ENCODE peak calls at places on chromosomes 6 and 20, in ten cellular contexts. B is NCI-H345; N is CD4-positive, alpha-beta memory T cell; R is CD8-positive, alpha-beta T cell; G is neural progenitor cell; M is NCI-H526 treated with DMSO at 0.1 percent for 48 hours; T is pancreas; W is SW 1271; Q is lung microvascular endothelial cell; D is cerebellum. S is an unnamed sample.

GRCh38 chr6:44341095-44341890 is 1.2 kb upstream of the SPATS1 start:
- DNase-seq in B (no peak), N (no peak), R (no peak), G (no peak), M (no peak), T (no peak), W (no peak), Q (no peak), D (no peak), S (no peak)

GRCh38 chr6:75379536-75379935 is 94.9 kb upstream of the TMEM30A start:
- DNase-seq in B (no peak), N (no peak), R (no peak), G (no peak), M (no peak), T (no peak), W (no peak), Q (no peak), D (no peak), S (no peak)

GRCh38 chr6:141932685-141933084 is 200.0 kb upstream of the GJE1 start:
- DNase-seq in B (no peak), N (no peak), R (no peak), G (no peak), M (no peak), T (no peak), W (no peak), Q (no peak), D (no peak), S (no peak)

GRCh38 chr6:35687658-35688604 is 784 bp downstream of the FKBP5 start:
- DNase-seq in B (peak), N (peak), R (peak), G (peak), M (peak), T (peak), W (peak), Q (peak), D (no peak), S (peak)

GRCh38 chr20:15166744-15167143 is 829.3 kb upstream of the FLRT3 start:
- DNase-seq in B (no peak), N (no peak), R (no peak), G (no peak), M (no peak), T (no peak), W (no peak), Q (no peak), D (no peak), S (no peak)

GRCh38 chr20:44020406-44021148 is 105.9 kb downstream of the TOX2 start:
- DNase-seq in B (peak), N (no peak), R (no peak), G (no peak), M (no peak), T (no peak), W (no peak), Q (no peak), D (no peak), S (no peak)

GRCh38 chr20:24633026-24633425 is 163.6 kb downstream of the SYNDIG1 start:
- DNase-seq in B (peak), N (no peak), R (no peak), G (no peak), M (no peak), T (no peak), W (no peak), Q (no peak), D (no peak), S (no peak)

GRCh38 chr6:11298651-11299420 is 66.4 kb upstream of the NEDD9 start:
- DNase-seq in B (peak), N (no peak), R (peak), G (peak), M (no peak), T (peak), W (no peak), Q (peak), D (no peak), S (no peak)

GRCh38 chr6:18680842-18681241 is 293.7 kb downstream of the RNF144B start:
- DNase-seq in B (no peak), N (no peak), R (no peak), G (no peak), M (no peak), T (no peak), W (no peak), Q (no peak), D (no peak), S (peak)

GRCh38 chr6:130962951-130963350 is 100.1 kb downstream of the EPB41L2 start:
- DNase-seq in B (no peak), N (no peak), R (no peak), G (no peak), M (no peak), T (no peak), W (no peak), Q (no peak), D (no peak), S (no peak)

GRCh38 chr6:156617376-156617775 is 159.8 kb upstream of the ARID1B start:
- DNase-seq in B (peak), N (no peak), R (no peak), G (no peak), M (no peak), T (no peak), W (no peak), Q (no peak), D (no peak), S (no peak)

GRCh38 chr6:30101423-30101938 is 11.4 kb downstream of the TRIM31 start:
- DNase-seq in B (no peak), N (no peak), R (no peak), G (no peak), M (peak), T (no peak), W (no peak), Q (no peak), D (no peak), S (no peak)

GRCh38 chr6:168188974-168189678 is 110.1 kb upstream of the FRMD1 start:
- DNase-seq in B (no peak), N (no peak), R (no peak), G (no peak), M (no peak), T (no peak), W (no peak), Q (no peak), D (no peak), S (no peak)

GRCh38 chr6:35311390-35312075 is 13.9 kb downstream of the DEF6 start:
- DNase-seq in B (no peak), N (peak), R (peak), G (no peak), M (no peak), T (no peak), W (no peak), Q (peak), D (no peak), S (no peak)

GRCh38 chr6:63882208-63882607 is 246.6 kb downstream of the PHF3 start:
- DNase-seq in B (no peak), N (no peak), R (no peak), G (peak), M (no peak), T (no peak), W (no peak), Q (no peak), D (no peak), S (peak)

GRCh38 chr6:140434761-140435160 is 1060.3 kb upstream of the CITED2 start:
- DNase-seq in B (no peak), N (no peak), R (no peak), G (no peak), M (no peak), T (no peak), W (no peak), Q (no peak), D (no peak), S (peak)

S was measured in ELR.